ENCODE peak calls at places on chromosome 17, in eight cellular contexts. T, W, J, G, B, S, F and D are unnamed samples.
A peak's percentile ranks its signal among the peaks of the same experiment; 100 is the strongest.

GRCh38 chr17:80910043-80910442 is 81.6 kb upstream of the CHMP6 start:
- DNase-seq in W (no peak), T (no peak), J (no peak), S (no peak), B (no peak), G (no peak), F (no peak), D (no peak)

GRCh38 chr17:10121971-10122707 is 76.3 kb downstream of the GAS7 start:
- DNase-seq in B (no peak), S (no peak), F (no peak), T (no peak), J (no peak), G (no peak), W (no peak), D (no peak)

GRCh38 chr17:78925662-78926555 is 722 bp upstream of the TIMP2 start:
- DNase-seq in G (peak; percentile 83), F (peak; percentile 65), W (no peak), S (no peak), B (peak; percentile 65), J (no peak), T (peak; percentile 87), D (no peak)

GRCh38 chr17:37570527-37571093 is 38.6 kb downstream of the SYNRG start:
- DNase-seq in W (no peak), G (peak; percentile 37), J (peak; percentile 34), S (peak; percentile 90), T (no peak), B (peak; percentile 63), F (peak; percentile 87), D (no peak)

GRCh38 chr17:58224315-58224714 is 5.3 kb upstream of the MKS1 start:
- DNase-seq in T (no peak), S (peak; percentile 92), G (no peak), B (no peak), W (no peak), J (peak; percentile 28), F (no peak), D (no peak)

GRCh38 chr17:59378621-59379194 is 47.3 kb downstream of the YPEL2 start:
- DNase-seq in W (no peak), B (no peak), J (no peak), F (no peak), G (no peak), S (no peak), T (peak; percentile 30), D (no peak)

GRCh38 chr17:21285164-21286065 is 904 bp downstream of the MAP2K3 start:
- DNase-seq in B (peak; percentile 65), W (no peak), S (peak; percentile 55), G (peak; percentile 61), T (peak; percentile 47), J (no peak), F (no peak), D (no peak)

GRCh38 chr17:55607736-55608341 is 96.6 kb upstream of the SMIM36 start:
- DNase-seq in B (peak; percentile 45), S (peak; percentile 97), W (no peak), J (no peak), F (no peak), G (peak; percentile 31), T (peak; percentile 75), D (no peak)

GRCh38 chr17:38575781-38576180 is 30.0 kb downstream of the SRCIN1 start:
- DNase-seq in J (no peak), W (no peak), T (no peak), F (no peak), B (no peak), S (no peak), G (no peak), D (no peak)

GRCh38 chr17:74199306-74200092 is 4.0 kb upstream of the RPL38 start:
- DNase-seq in B (peak; percentile 75), F (peak; percentile 89), J (no peak), W (peak; percentile 71), G (peak; percentile 69), S (peak; percentile 83), T (peak; percentile 47), D (no peak)

GRCh38 chr17:77254961-77255741 is 114.4 kb downstream of the SEC14L1 start:
- DNase-seq in J (peak; percentile 89), F (peak; percentile 68), G (no peak), W (no peak), B (no peak), T (no peak), S (peak; percentile 99), D (peak; percentile 44)